ENCODE peak calls at places on chromosome 15, in five cellular contexts. One of them, this sample, is unnamed.
A peak's percentile ranks its signal among the peaks of the same experiment; 100 is the strongest.

GRCh38 chr15:74238984-74239645 is 3.0 kb downstream of the CCDC33 start:
- DNase-seq in lower leg skin: no peak
- DNase-seq in tibial artery: no peak
- DNase-seq in dorsolateral prefrontal cortex: no peak
- DNase-seq in left lung: no peak
- DNase-seq in this sample: no peak

GRCh38 chr15:85477730-85478129 is 97.3 kb downstream of the AKAP13 start:
- DNase-seq in lower leg skin: no peak
- DNase-seq in tibial artery: no peak
- DNase-seq in dorsolateral prefrontal cortex: no peak
- DNase-seq in left lung: no peak
- DNase-seq in this sample: no peak

GRCh38 chr15:71572452-71573053 is 237.8 kb upstream of the NR2E3 start:
- DNase-seq in lower leg skin: no peak
- DNase-seq in tibial artery: no peak
- DNase-seq in dorsolateral prefrontal cortex: no peak
- DNase-seq in left lung: no peak
- DNase-seq in this sample: no peak

GRCh38 chr15:91469627-91470567 is 369.8 kb downstream of the SV2B start:
- DNase-seq in lower leg skin: no peak
- DNase-seq in tibial artery: no peak
- DNase-seq in dorsolateral prefrontal cortex: no peak
- DNase-seq in left lung: no peak
- DNase-seq in this sample: no peak

GRCh38 chr15:45914425-45914824 is 279.6 kb downstream of the SQOR start:
- DNase-seq in lower leg skin: no peak
- DNase-seq in tibial artery: no peak
- DNase-seq in dorsolateral prefrontal cortex: no peak
- DNase-seq in left lung: no peak
- DNase-seq in this sample: no peak

GRCh38 chr15:63497642-63498100 is 6.7 kb upstream of the USP3 start:
- DNase-seq in lower leg skin: no peak
- DNase-seq in tibial artery: no peak
- DNase-seq in dorsolateral prefrontal cortex: no peak
- DNase-seq in left lung: peak; percentile 82
- DNase-seq in this sample: peak; percentile 92

GRCh38 chr15:45539680-45540079 is 17.1 kb upstream of the SLC30A4 start:
- DNase-seq in lower leg skin: no peak
- DNase-seq in tibial artery: no peak
- DNase-seq in dorsolateral prefrontal cortex: no peak
- DNase-seq in left lung: no peak
- DNase-seq in this sample: no peak

GRCh38 chr15:98896802-98897732 is 110.5 kb downstream of the PGPEP1L start:
- DNase-seq in lower leg skin: no peak
- DNase-seq in tibial artery: no peak
- DNase-seq in dorsolateral prefrontal cortex: no peak
- DNase-seq in left lung: no peak
- DNase-seq in this sample: no peak

GRCh38 chr15:69031013-69032001 is 16.8 kb downstream of the NOX5 start:
- DNase-seq in lower leg skin: no peak
- DNase-seq in tibial artery: no peak
- DNase-seq in dorsolateral prefrontal cortex: no peak
- DNase-seq in left lung: peak; percentile 86
- DNase-seq in this sample: peak; percentile 53
- TF ChIP-seq CTCF in lower leg skin: no peak
- TF ChIP-seq CTCF in tibial artery: no peak
- TF ChIP-seq CTCF in dorsolateral prefrontal cortex: peak; percentile 20
- TF ChIP-seq CTCF in left lung: peak; percentile 13
- TF ChIP-seq CTCF in this sample: peak; percentile 66

GRCh38 chr15:42276762-42277161 is 3.5 kb upstream of the TMEM87A start:
- DNase-seq in lower leg skin: no peak
- DNase-seq in tibial artery: no peak
- DNase-seq in dorsolateral prefrontal cortex: no peak
- DNase-seq in left lung: no peak
- DNase-seq in this sample: no peak
- TF ChIP-seq CTCF in lower leg skin: no peak
- TF ChIP-seq CTCF in tibial artery: no peak
- TF ChIP-seq CTCF in dorsolateral prefrontal cortex: no peak
- TF ChIP-seq CTCF in left lung: no peak
- TF ChIP-seq CTCF in this sample: no peak

DNA sequence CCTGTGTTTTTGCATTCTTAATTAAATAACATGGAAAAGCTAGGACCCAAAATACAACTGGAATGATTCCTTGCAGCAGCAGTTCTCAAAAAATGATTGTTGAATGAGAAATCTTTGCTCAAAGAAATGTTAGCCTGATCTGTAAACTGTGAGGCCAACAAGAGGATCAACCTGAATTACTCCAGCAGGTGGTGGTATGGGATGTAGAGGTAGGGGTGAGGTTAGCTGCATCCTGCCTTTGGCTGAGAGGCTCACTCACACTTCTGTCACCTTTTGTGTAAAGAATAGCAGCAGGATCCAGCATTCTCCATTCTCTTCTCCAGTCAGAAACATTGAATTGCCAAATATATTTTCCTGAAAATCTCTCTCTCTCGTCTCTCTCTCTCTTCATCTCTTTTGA is 26.5 kb upstream of the FAM98B start:
- DNase-seq in lower leg skin: no peak
- DNase-seq in tibial artery: no peak
- DNase-seq in dorsolateral prefrontal cortex: no peak
- DNase-seq in left lung: no peak
- DNase-seq in this sample: no peak
- TF ChIP-seq CTCF in lower leg skin: no peak
- TF ChIP-seq CTCF in tibial artery: no peak
- TF ChIP-seq CTCF in dorsolateral prefrontal cortex: no peak
- TF ChIP-seq CTCF in left lung: no peak
- TF ChIP-seq CTCF in this sample: no peak

DNA sequence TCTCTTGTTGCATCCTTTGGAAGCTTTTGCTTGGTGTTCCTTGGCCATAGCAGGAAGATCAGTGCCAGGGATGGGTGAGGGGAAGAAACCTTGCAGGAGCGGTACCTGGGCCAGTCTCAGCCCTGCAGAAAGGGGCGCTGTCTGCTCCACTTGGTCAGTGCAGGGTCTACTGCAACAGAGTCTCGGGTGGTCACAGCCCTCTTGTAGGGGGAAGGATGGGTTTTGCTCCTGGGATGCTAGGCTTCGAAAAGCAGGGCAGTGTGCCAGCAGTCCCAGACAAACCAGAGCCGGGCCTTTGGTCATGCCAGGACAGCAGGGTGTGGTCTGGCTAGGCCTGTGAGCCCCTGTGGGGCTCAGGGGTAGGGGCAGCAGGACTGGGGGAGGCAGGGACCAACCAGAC is 186.7 kb downstream of the APBA2 start:
- DNase-seq in lower leg skin: peak; percentile 63
- DNase-seq in tibial artery: no peak
- DNase-seq in dorsolateral prefrontal cortex: no peak
- DNase-seq in left lung: no peak
- DNase-seq in this sample: no peak
- TF ChIP-seq CTCF in lower leg skin: no peak
- TF ChIP-seq CTCF in tibial artery: no peak
- TF ChIP-seq CTCF in dorsolateral prefrontal cortex: no peak
- TF ChIP-seq CTCF in left lung: no peak
- TF ChIP-seq CTCF in this sample: no peak

GRCh38 chr15:31160740-31161495 is 59.4 kb upstream of the TRPM1 start:
- DNase-seq in lower leg skin: peak; percentile 68
- DNase-seq in tibial artery: no peak
- DNase-seq in dorsolateral prefrontal cortex: no peak
- DNase-seq in left lung: no peak
- DNase-seq in this sample: no peak

GRCh38 chr15:31163769-31164572 is 62.4 kb upstream of the TRPM1 start:
- DNase-seq in lower leg skin: peak; percentile 40
- DNase-seq in tibial artery: no peak
- DNase-seq in dorsolateral prefrontal cortex: no peak
- DNase-seq in left lung: no peak
- DNase-seq in this sample: no peak

GRCh38 chr15:31161990-31162389 is 60.5 kb upstream of the TRPM1 start:
- DNase-seq in lower leg skin: peak; percentile 37
- DNase-seq in tibial artery: no peak
- DNase-seq in dorsolateral prefrontal cortex: no peak
- DNase-seq in left lung: no peak
- DNase-seq in this sample: no peak

GRCh38 chr15:31162721-31163510 is 61.4 kb upstream of the TRPM1 start:
- DNase-seq in lower leg skin: peak; percentile 80
- DNase-seq in tibial artery: no peak
- DNase-seq in dorsolateral prefrontal cortex: no peak
- DNase-seq in left lung: no peak
- DNase-seq in this sample: no peak

GRCh38 chr15:31164573-31164912 is 63.0 kb upstream of the TRPM1 start:
- DNase-seq in lower leg skin: no peak
- DNase-seq in tibial artery: no peak
- DNase-seq in dorsolateral prefrontal cortex: no peak
- DNase-seq in left lung: no peak
- DNase-seq in this sample: no peak
- TF ChIP-seq CTCF in lower leg skin: no peak
- TF ChIP-seq CTCF in tibial artery: no peak
- TF ChIP-seq CTCF in dorsolateral prefrontal cortex: no peak
- TF ChIP-seq CTCF in left lung: no peak
- TF ChIP-seq CTCF in this sample: no peak

GRCh38 chr15:67765706-67766105 is 59.6 kb upstream of the SKOR1 start:
- DNase-seq in lower leg skin: no peak
- DNase-seq in tibial artery: no peak
- DNase-seq in dorsolateral prefrontal cortex: no peak
- DNase-seq in left lung: no peak
- DNase-seq in this sample: no peak
- TF ChIP-seq CTCF in lower leg skin: no peak
- TF ChIP-seq CTCF in tibial artery: no peak
- TF ChIP-seq CTCF in dorsolateral prefrontal cortex: no peak
- TF ChIP-seq CTCF in left lung: no peak
- TF ChIP-seq CTCF in this sample: no peak

GRCh38 chr15:88897456-88898194 is 2.3 kb upstream of the HAPLN3 start:
- DNase-seq in lower leg skin: peak; percentile 97
- DNase-seq in tibial artery: peak; percentile 82
- DNase-seq in dorsolateral prefrontal cortex: peak; percentile 50
- DNase-seq in left lung: peak; percentile 89
- DNase-seq in this sample: no peak
- TF ChIP-seq CTCF in lower leg skin: no peak
- TF ChIP-seq CTCF in tibial artery: peak; percentile 61
- TF ChIP-seq CTCF in dorsolateral prefrontal cortex: peak; percentile 45
- TF ChIP-seq CTCF in left lung: peak; percentile 40
- TF ChIP-seq CTCF in this sample: no peak

This sample was measured in CD14-positive monocyte.